ENCODE peak calls at places on chromosome 17, in seven cellular contexts. D is COR-L47, W is upper lobe of right lung, T is germinal center, O is small intestine, V is neural crest cell, F is T-helper 1 cell. K is an unnamed sample.
A peak's percentile ranks its signal among the peaks of the same experiment; 100 is the strongest.

GRCh38 chr17:50249887-50250286 is 24.4 kb upstream of the TMEM92 start:
- DNase-seq in T (no peak), V (no peak), F (no peak), D (no peak), O (no peak), W (no peak), K (no peak)

GRCh38 chr17:68013385-68013784 is 17.1 kb upstream of the C17orf58 start:
- DNase-seq in W (no peak), O (no peak), V (no peak), F (no peak), D (no peak), T (no peak), K (no peak)

GRCh38 chr17:45020354-45021138 is 30.9 kb downstream of the DCAKD start:
- DNase-seq in W (no peak), D (no peak), O (no peak), F (no peak), V (no peak), T (no peak), K (no peak)

GRCh38 chr17:7215136-7215638 is 4.4 kb downstream of the DLG4 start:
- DNase-seq in W (no peak), T (no peak), D (no peak), V (no peak), O (no peak), F (no peak), K (no peak)

GRCh38 chr17:77882481-77883212 is 75.9 kb upstream of the TNRC6C start:
- DNase-seq in W (no peak), T (peak; percentile 61), O (peak; percentile 49), V (no peak), D (no peak), F (peak; percentile 85), K (peak; percentile 85)

GRCh38 chr17:16988749-16989229 is 16.9 kb upstream of the TNFRSF13B start:
- DNase-seq in F (no peak), D (no peak), V (no peak), T (no peak), O (no peak), W (no peak), K (no peak)

GRCh38 chr17:46943511-46944393 is 20.8 kb downstream of the GOSR2 start:
- DNase-seq in W (no peak), F (no peak), V (no peak), D (no peak), T (no peak), O (peak; percentile 34), K (no peak)

GRCh38 chr17:71921726-71922320 is 199.0 kb upstream of the SOX9 start:
- DNase-seq in T (no peak), W (no peak), O (no peak), V (no peak), D (no peak), F (peak; percentile 2), K (no peak)

GRCh38 chr17:47967607-47968252 is 3.2 kb upstream of the CDK5RAP3 start:
- DNase-seq in O (peak; percentile 76), V (no peak), W (no peak), T (no peak), F (no peak), D (no peak), K (no peak)

GRCh38 chr17:82888583-82889495 is 49.0 kb upstream of the ZNF750 start:
- DNase-seq in V (no peak), D (no peak), W (peak; percentile 94), F (no peak), O (peak; percentile 28), T (no peak), K (no peak)

GRCh38 chr17:35255316-35255715 is 12.4 kb downstream of the SLFN5 start:
- DNase-seq in F (no peak), O (no peak), W (no peak), V (no peak), T (no peak), D (no peak), K (no peak)

GRCh38 chr17:30950669-30951399 is 20.0 kb upstream of the RNF135 start:
- DNase-seq in W (peak; percentile 72), F (no peak), T (no peak), V (no peak), O (peak; percentile 99), D (peak; percentile 94), K (peak; percentile 86)

GRCh38 chr17:65228734-65229390 is 91.7 kb downstream of the RGS9 start:
- DNase-seq in D (no peak), F (no peak), O (peak; percentile 29), V (no peak), W (no peak), T (peak; percentile 22), K (no peak)

GRCh38 chr17:63437287-63438091 is 8.6 kb downstream of the CYB561 start:
- DNase-seq in O (no peak), W (no peak), F (no peak), D (no peak), V (no peak), T (no peak), K (no peak)

GRCh38 chr17:76845524-76845923 is 22.7 kb upstream of the MGAT5B start:
- DNase-seq in O (peak; percentile 7), D (no peak), V (no peak), F (no peak), W (no peak), T (no peak), K (no peak)

GRCh38 chr17:63039899-63040602 is 74.0 kb downstream of the TANC2 start:
- DNase-seq in T (no peak), F (no peak), V (no peak), D (peak; percentile 48), O (peak; percentile 45), W (no peak), K (no peak)

GRCh38 chr17:17107891-17108680 is 65.8 kb downstream of the MPRIP start:
- DNase-seq in W (no peak), O (peak; percentile 53), F (no peak), D (no peak), V (no peak), T (no peak), K (no peak)

GRCh38 chr17:62792122-62792800 is 15.9 kb downstream of the MARCHF10 start:
- DNase-seq in W (no peak), T (no peak), D (no peak), V (no peak), F (no peak), O (no peak), K (peak; percentile 67)

GRCh38 chr17:4710693-4711634 is 532 bp downstream of the ARRB2 start:
- DNase-seq in D (no peak), V (no peak), T (peak; percentile 24), F (peak; percentile 14), W (no peak), O (peak; percentile 55), K (no peak)

GRCh38 chr17:3913531-3914318 is 2.5 kb downstream of the P2RX1 start:
- DNase-seq in V (peak; percentile 90), T (peak; percentile 87), F (peak; percentile 67), W (peak; percentile 89), D (no peak), O (peak; percentile 65), K (peak; percentile 73)

GRCh38 chr17:27565874-27566672 is 64.9 kb upstream of the LGALS9 start:
- DNase-seq in V (no peak), O (no peak), T (no peak), D (no peak), F (no peak), W (no peak), K (no peak)